ENCODE peak calls at places on chromosome 1, in five cellular contexts. S, C, U, B and E are unnamed samples. For H3K36me3, the result is how much of the 10 kb centered on the place peaks cover.

GRCh38 chr1:23756676-23757075 is 13.4 kb downstream of the ELOA start:
- DNase-seq in S (no peak), C (no peak), U (peak), B (peak), E (no peak)

GRCh38 chr1:165075725-165076370 is 280.7 kb downstream of the LMX1A start:
- DNase-seq in S (no peak), C (no peak), U (peak), B (no peak), E (no peak)

GRCh38 chr1:20233866-20234265 is 47.5 kb upstream of the PLA2G2C start:
- DNase-seq in S (no peak), C (no peak), U (peak), B (no peak), E (no peak)

GRCh38 chr1:109239047-109239579 is 10.2 kb upstream of the CELSR2 start:
- DNase-seq in S (no peak), C (no peak), U (no peak), B (no peak), E (no peak)

GRCh38 chr1:49356594-49356993 is 579.9 kb upstream of the BEND5 start:
- DNase-seq in S (no peak), C (no peak), U (no peak), B (no peak), E (no peak)

GRCh38 chr1:94384485-94385353 is 33.5 kb upstream of the ABCD3 start:
- DNase-seq in S (no peak), C (no peak), U (no peak), B (no peak), E (peak)

GRCh38 chr1:167137285-167138192 is 43.7 kb downstream of the STYXL2 start:
- DNase-seq in S (no peak), C (no peak), U (no peak), B (no peak), E (no peak)

GRCh38 chr1:217088521-217089221 is 365.4 kb upstream of the ESRRG start:
- DNase-seq in S (no peak), C (no peak), U (peak), B (no peak), E (no peak)

GRCh38 chr1:161706116-161706482 is 930 bp upstream of the FCRLA start:
- DNase-seq in S (no peak), C (no peak), U (peak), B (no peak), E (no peak)

DNA sequence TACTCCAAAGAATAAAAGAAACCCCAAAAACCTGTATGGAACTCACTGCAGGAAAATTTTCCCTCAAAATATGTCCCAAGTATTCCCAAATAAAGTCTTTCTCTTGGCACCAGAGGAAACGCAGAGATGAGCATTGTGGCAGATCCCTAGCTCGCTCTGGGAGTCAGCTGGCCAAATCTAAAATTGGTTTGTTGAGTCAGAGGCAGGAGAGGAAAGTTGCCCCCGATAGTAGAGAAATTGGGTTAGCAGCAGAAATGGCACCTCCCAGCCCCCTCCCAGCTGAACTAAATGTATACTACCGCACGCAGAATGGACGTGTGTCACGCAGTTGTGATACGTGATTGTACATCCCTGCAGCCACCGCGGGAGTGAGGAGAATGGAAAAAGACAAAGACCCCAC is 39.9 kb upstream of the TARBP1 start:
- DNase-seq in S (no peak), C (no peak), U (no peak), B (no peak), E (no peak)
- H3K4me3 ChIP-seq in S (no peak), C (no peak), U (no peak), B (no peak), E (no peak)

GRCh38 chr1:3602375-3602774 is 8.9 kb downstream of the MEGF6 start:
- DNase-seq in S (no peak), C (no peak), U (no peak), B (no peak), E (no peak)
- H3K36me3 ChIP-seq in S (under half), C (under half), U (under half), B (under half), E (under half)

DNA sequence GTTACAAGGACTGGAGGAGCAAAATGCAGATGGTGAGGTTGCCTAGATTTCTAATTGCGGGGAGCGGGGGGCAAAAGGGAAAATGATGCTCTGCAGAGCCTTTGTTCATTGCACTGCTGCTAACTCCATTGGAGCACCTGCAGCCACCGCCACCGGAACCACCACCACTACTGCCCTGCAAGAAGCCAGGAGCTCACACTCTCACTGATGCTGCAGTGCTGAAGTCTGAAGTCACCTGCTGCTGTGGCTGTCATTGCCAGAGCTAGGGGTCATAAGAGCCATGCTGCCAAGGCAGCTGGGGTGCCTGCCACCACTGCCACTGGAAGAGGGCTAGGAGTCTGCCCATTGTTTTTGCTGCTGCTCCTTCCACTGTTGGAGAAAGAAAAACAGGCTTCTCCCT is 7.3 kb upstream of the HPCAL4 start:
- DNase-seq in S (no peak), C (no peak), U (no peak), B (no peak), E (no peak)
- H3K4me3 ChIP-seq in S (no peak), C (no peak), U (no peak), B (no peak), E (no peak)

DNA sequence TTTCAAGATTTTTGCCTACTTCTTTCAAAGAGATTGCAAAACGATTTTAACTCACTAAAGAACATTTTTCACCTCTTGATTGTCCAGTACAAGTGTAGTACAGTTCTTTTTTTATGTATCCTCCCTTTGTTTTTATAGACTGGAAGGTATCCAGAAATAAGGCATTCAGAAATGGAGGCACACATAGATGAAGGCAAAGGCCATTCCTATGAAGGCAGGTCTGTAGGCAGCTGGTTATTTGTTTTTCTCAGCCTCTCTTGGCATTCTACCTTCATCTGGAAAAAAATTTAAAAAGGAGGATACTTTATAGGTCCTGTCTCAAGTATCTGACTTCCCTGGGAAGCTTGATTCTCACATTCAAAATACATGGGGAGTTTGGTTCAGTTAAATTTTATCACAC is 18.6 kb upstream of the SLC16A1 start:
- DNase-seq in S (no peak), C (no peak), U (no peak), B (no peak), E (no peak)
- H3K36me3 ChIP-seq in S (under half), C (under half), U (under half), B (under half), E (under half)

DNA sequence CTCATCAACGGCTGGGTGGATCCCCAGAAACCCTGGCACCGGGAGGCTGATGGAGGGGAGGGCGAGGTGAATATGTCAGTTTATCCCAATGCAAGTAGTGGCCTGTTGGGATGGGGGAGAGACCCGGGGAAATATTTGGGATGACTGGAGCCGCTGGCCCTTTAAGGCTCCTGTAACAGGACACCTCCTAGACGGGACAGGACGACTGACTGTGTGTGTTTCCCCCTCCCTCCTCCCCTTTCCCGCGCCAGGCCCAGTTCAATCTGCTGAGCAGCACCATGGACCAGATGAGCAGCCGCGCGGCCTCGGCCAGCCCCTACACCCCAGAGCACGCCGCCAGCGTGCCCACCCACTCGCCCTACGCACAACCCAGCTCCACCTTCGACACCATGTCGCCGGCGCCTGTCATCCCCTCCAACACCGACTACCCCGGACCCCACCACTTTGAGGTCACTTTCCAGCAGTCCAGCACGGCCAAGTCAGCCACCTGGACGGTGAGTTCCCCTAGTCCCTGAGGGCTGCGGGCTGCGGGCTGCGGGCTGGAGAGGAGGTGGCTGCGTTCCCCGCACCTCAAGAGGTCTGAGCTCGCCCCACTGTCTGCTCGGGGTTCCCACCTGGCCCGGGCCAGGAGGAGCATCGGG is 44.8 kb upstream of the CCDC27 start:
- DNase-seq in S (no peak), C (no peak), U (no peak), B (no peak), E (no peak)
- H3K4me3 ChIP-seq in S (peak), C (no peak), U (no peak), B (no peak), E (no peak)

GRCh38 chr1:225979421-225979820 is 19.7 kb downstream of the SDE2 start:
- DNase-seq in S (no peak), C (no peak), U (no peak), B (no peak), E (no peak)
- H3K36me3 ChIP-seq in S (under half), C (under half), U (under half), B (under half), E (under half)

GRCh38 chr1:30907641-30908445 is 715 bp downstream of the SDC3 start:
- DNase-seq in S (peak), C (peak), U (no peak), B (no peak), E (peak)
- H3K4me3 ChIP-seq in S (peak), C (peak), U (peak), B (peak), E (peak)

DNA sequence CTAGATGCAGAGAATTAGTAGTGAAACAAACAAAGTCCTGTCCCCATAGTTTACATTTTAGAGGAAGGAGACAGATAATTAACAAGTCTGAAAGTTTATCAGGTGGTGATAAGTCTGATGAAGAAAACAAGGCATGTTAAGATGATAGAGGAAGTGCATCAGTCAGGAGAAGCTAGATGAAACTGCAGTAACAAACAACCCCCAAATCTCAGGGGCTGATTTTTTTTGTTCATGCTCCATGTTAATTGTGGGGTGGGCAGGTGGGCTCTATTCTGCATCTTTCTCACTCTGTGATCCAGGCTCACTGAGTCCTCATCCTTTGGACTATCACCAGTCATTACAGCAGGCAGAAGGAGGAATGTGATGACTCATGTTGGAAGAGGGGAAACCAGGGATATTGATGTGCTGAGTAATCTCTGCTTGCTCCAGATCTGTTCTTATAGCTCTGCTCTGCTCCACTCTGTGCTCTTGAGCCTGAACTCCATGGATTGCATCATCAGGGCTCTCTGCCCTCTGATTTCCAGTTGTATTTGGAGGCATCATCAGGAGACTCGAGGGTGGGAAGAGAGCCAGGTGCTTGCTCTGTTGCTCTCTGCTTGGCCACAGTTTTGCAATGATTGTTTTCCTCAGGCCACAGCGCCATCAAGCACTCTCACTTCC is 166.9 kb downstream of the IER5 start:
- DNase-seq in S (peak), C (no peak), U (peak), B (peak), E (no peak)
- H3K36me3 ChIP-seq in S (under half), C (under half), U (under half), B (under half), E (under half)